ENCODE peak calls at places on chromosomes 4 and X, in four cellular contexts. One of them, this sample, is unnamed.
A peak's percentile ranks its signal among the peaks of the same experiment; 100 is the strongest.

GRCh38 chrX:148811236-148811635 is 310.8 kb downstream of the AFF2 start:
- DNase-seq in anterior cingulate cortex: no peak
- DNase-seq in NCI-H1694 treated with DMSO at 0.1 percent for 48 hours: no peak
- DNase-seq in Kasumi-1: no peak
- DNase-seq in this sample: no peak

GRCh38 chr4:87042986-87043820 is 108.4 kb downstream of the AFF1 start:
- DNase-seq in NCI-H1694 treated with DMSO at 0.1 percent for 48 hours: no peak
- DNase-seq in anterior cingulate cortex: no peak
- DNase-seq in Kasumi-1: no peak
- DNase-seq in this sample: no peak

GRCh38 chrX:11427082-11428033 is 134.1 kb downstream of the AMELX start:
- DNase-seq in Kasumi-1: no peak
- DNase-seq in anterior cingulate cortex: no peak
- DNase-seq in NCI-H1694 treated with DMSO at 0.1 percent for 48 hours: no peak
- DNase-seq in this sample: no peak

GRCh38 chr4:34323549-34324325 is 1920.6 kb downstream of the ARAP2 start:
- DNase-seq in NCI-H1694 treated with DMSO at 0.1 percent for 48 hours: no peak
- DNase-seq in anterior cingulate cortex: no peak
- DNase-seq in Kasumi-1: no peak
- DNase-seq in this sample: no peak

GRCh38 chrX:8405631-8406030 is 59.0 kb upstream of the VCX3B start:
- DNase-seq in NCI-H1694 treated with DMSO at 0.1 percent for 48 hours: no peak
- DNase-seq in Kasumi-1: peak; percentile 35
- DNase-seq in anterior cingulate cortex: no peak
- DNase-seq in this sample: no peak

GRCh38 chrX:2664497-2664896 is 26.6 kb upstream of the CD99 start:
- DNase-seq in NCI-H1694 treated with DMSO at 0.1 percent for 48 hours: no peak
- DNase-seq in Kasumi-1: no peak
- DNase-seq in anterior cingulate cortex: no peak
- DNase-seq in this sample: no peak

GRCh38 chr4:52984469-52984868 is 122.4 kb downstream of the RASL11B start:
- DNase-seq in NCI-H1694 treated with DMSO at 0.1 percent for 48 hours: no peak
- DNase-seq in anterior cingulate cortex: no peak
- DNase-seq in Kasumi-1: no peak
- DNase-seq in this sample: no peak

GRCh38 chrX:150236304-150236703 is 126.8 kb upstream of the MAMLD1 start:
- DNase-seq in Kasumi-1: no peak
- DNase-seq in anterior cingulate cortex: no peak
- DNase-seq in NCI-H1694 treated with DMSO at 0.1 percent for 48 hours: no peak
- DNase-seq in this sample: no peak

GRCh38 chr4:95466791-95467190 is 82.0 kb downstream of the UNC5C start:
- DNase-seq in NCI-H1694 treated with DMSO at 0.1 percent for 48 hours: no peak
- DNase-seq in anterior cingulate cortex: no peak
- DNase-seq in Kasumi-1: no peak
- DNase-seq in this sample: no peak

GRCh38 chrX:6505960-6506359 is 29.0 kb downstream of the VCX3A start:
- DNase-seq in anterior cingulate cortex: no peak
- DNase-seq in Kasumi-1: no peak
- DNase-seq in NCI-H1694 treated with DMSO at 0.1 percent for 48 hours: no peak
- DNase-seq in this sample: no peak

GRCh38 chr4:6301732-6302442 is 32.2 kb downstream of the WFS1 start:
- DNase-seq in anterior cingulate cortex: no peak
- DNase-seq in NCI-H1694 treated with DMSO at 0.1 percent for 48 hours: no peak
- DNase-seq in Kasumi-1: no peak
- DNase-seq in this sample: no peak

GRCh38 chr4:185708348-185708747 is 103.6 kb downstream of the SORBS2 start:
- DNase-seq in NCI-H1694 treated with DMSO at 0.1 percent for 48 hours: no peak
- DNase-seq in Kasumi-1: no peak
- DNase-seq in anterior cingulate cortex: no peak
- DNase-seq in this sample: peak; percentile 20

GRCh38 chr4:24853142-24853541 is 57.8 kb downstream of the SOD3 start:
- DNase-seq in NCI-H1694 treated with DMSO at 0.1 percent for 48 hours: no peak
- DNase-seq in anterior cingulate cortex: no peak
- DNase-seq in Kasumi-1: no peak
- DNase-seq in this sample: no peak

GRCh38 chrX:19382500-19383145 is 38.9 kb downstream of the PDHA1 start:
- DNase-seq in Kasumi-1: peak; percentile 37
- DNase-seq in anterior cingulate cortex: no peak
- DNase-seq in NCI-H1694 treated with DMSO at 0.1 percent for 48 hours: no peak
- DNase-seq in this sample: peak; percentile 35

GRCh38 chr4:53981573-53981972 is 82.8 kb downstream of the CHIC2 start:
- DNase-seq in anterior cingulate cortex: no peak
- DNase-seq in NCI-H1694 treated with DMSO at 0.1 percent for 48 hours: no peak
- DNase-seq in Kasumi-1: no peak
- DNase-seq in this sample: no peak

GRCh38 chr4:114400531-114400930 is 198.1 kb upstream of the UGT8 start:
- DNase-seq in NCI-H1694 treated with DMSO at 0.1 percent for 48 hours: no peak
- DNase-seq in Kasumi-1: no peak
- DNase-seq in anterior cingulate cortex: no peak
- DNase-seq in this sample: no peak

GRCh38 chr4:120694973-120695372 is 227.6 kb downstream of the PRDM5 start:
- DNase-seq in anterior cingulate cortex: no peak
- DNase-seq in Kasumi-1: no peak
- DNase-seq in NCI-H1694 treated with DMSO at 0.1 percent for 48 hours: no peak
- DNase-seq in this sample: peak; percentile 28

GRCh38 chr4:48570646-48571220 is 80.7 kb downstream of the ZAR1 start:
- DNase-seq in NCI-H1694 treated with DMSO at 0.1 percent for 48 hours: no peak
- DNase-seq in Kasumi-1: no peak
- DNase-seq in anterior cingulate cortex: no peak
- DNase-seq in this sample: peak; percentile 9

GRCh38 chrX:117895418-117895817 is 221.2 kb downstream of the KLHL13 start:
- DNase-seq in anterior cingulate cortex: no peak
- DNase-seq in NCI-H1694 treated with DMSO at 0.1 percent for 48 hours: no peak
- DNase-seq in Kasumi-1: no peak
- DNase-seq in this sample: no peak

GRCh38 chr4:112522389-112522788 is 6.4 kb upstream of the NEUROG2 start:
- DNase-seq in Kasumi-1: no peak
- DNase-seq in anterior cingulate cortex: no peak
- DNase-seq in NCI-H1694 treated with DMSO at 0.1 percent for 48 hours: no peak
- DNase-seq in this sample: no peak

GRCh38 chrX:39398973-39399268 is 597.7 kb downstream of the MID1IP1 start:
- DNase-seq in NCI-H1694 treated with DMSO at 0.1 percent for 48 hours: no peak
- DNase-seq in anterior cingulate cortex: no peak
- DNase-seq in Kasumi-1: no peak
- DNase-seq in this sample: no peak

GRCh38 chrX:83759872-83760271 is 101.1 kb upstream of the CYLC1 start:
- DNase-seq in anterior cingulate cortex: no peak
- DNase-seq in NCI-H1694 treated with DMSO at 0.1 percent for 48 hours: peak; percentile 1
- DNase-seq in Kasumi-1: peak; percentile 48
- DNase-seq in this sample: no peak

This sample was measured in HTR-8/SVneo.